ENCODE peak calls at places on chromosomes 4 and X, in nine cellular contexts. Y is retina; D is C1 segment of cervical spinal cord; N is H1; A is ACHN; M is activated CD4-positive, alpha-beta T cell treated with anti-CD3 and anti-CD28 coated beads, Interleukin-2, amount 10 ng/mL, durations not matched to agents 7 days and 5 days; H is T-helper 9 cell; U is upper lobe of left lung; P is activated CD4-positive, alpha-beta memory T cell treated with anti-CD3 and anti-CD28 coated beads for 36 hours. Q is an unnamed sample.

GRCh38 chr4:150181536-150181935 is 103.3 kb downstream of the DCLK2 start:
- DNase-seq in Y (peak), D (no peak), N (no peak), A (no peak), M (no peak), H (no peak), U (no peak), P (no peak), Q (no peak)

GRCh38 chr4:82560853-82561744 is 689 bp downstream of the TMEM150C start:
- DNase-seq in Y (peak), D (peak), N (peak), A (no peak), M (no peak), H (no peak), U (peak), P (no peak), Q (no peak)

GRCh38 chr4:26055855-26056254 is 141.8 kb downstream of the SMIM20 start:
- DNase-seq in Y (no peak), D (no peak), N (no peak), A (no peak), M (no peak), H (no peak), U (no peak), P (no peak), Q (peak)

GRCh38 chr4:82630079-82630478 is 68.3 kb upstream of the TMEM150C start:
- DNase-seq in Y (no peak), D (no peak), N (no peak), A (no peak), M (no peak), H (no peak), U (no peak), P (no peak), Q (no peak)

GRCh38 chr4:36445485-36445884 is 164.1 kb downstream of the DTHD1 start:
- DNase-seq in Y (no peak), D (no peak), N (no peak), A (no peak), M (no peak), H (no peak), U (no peak), P (no peak), Q (no peak)

GRCh38 chrX:47562615-47563243 is 1.7 kb downstream of the ARAF start:
- DNase-seq in Y (no peak), D (no peak), N (no peak), A (peak), M (peak), H (no peak), U (no peak), P (peak), Q (peak)

GRCh38 chrX:68703849-68704248 is 56.4 kb downstream of the STARD8 start:
- DNase-seq in Y (no peak), D (no peak), N (no peak), A (no peak), M (no peak), H (no peak), U (no peak), P (no peak), Q (no peak)

GRCh38 chr4:146340798-146341197 is 126.5 kb downstream of the REELD1 start:
- DNase-seq in Y (no peak), D (no peak), N (no peak), A (peak), M (no peak), H (no peak), U (no peak), P (no peak), Q (peak)

GRCh38 chr4:175419120-175419774 is 392.8 kb downstream of the GPM6A start:
- DNase-seq in Y (no peak), D (no peak), N (no peak), A (peak), M (no peak), H (no peak), U (no peak), P (no peak), Q (peak)

GRCh38 chr4:57499786-57500185 is 389.6 kb upstream of the IGFBP7 start:
- DNase-seq in Y (no peak), D (no peak), N (no peak), A (peak), M (no peak), H (no peak), U (no peak), P (no peak), Q (peak)

GRCh38 chr4:124940387-124940786 is 227.9 kb upstream of the ANKRD50 start:
- DNase-seq in Y (no peak), D (no peak), N (no peak), A (peak), M (no peak), H (no peak), U (no peak), P (no peak), Q (no peak)

GRCh38 chr4:107380836-107381438 is 339.1 kb downstream of the PAPSS1 start:
- DNase-seq in Y (no peak), D (no peak), N (no peak), A (no peak), M (no peak), H (no peak), U (no peak), P (no peak), Q (no peak)

GRCh38 chr4:109657854-109658253 is 45.4 kb downstream of the CASP6 start:
- DNase-seq in Y (no peak), D (no peak), N (no peak), A (no peak), M (no peak), H (no peak), U (no peak), P (no peak), Q (no peak)

GRCh38 chrX:132023896-132024386 is 839 bp downstream of the STK26 start:
- DNase-seq in Y (no peak), D (no peak), N (peak), A (peak), M (peak), H (peak), U (peak), P (peak), Q (peak)